ENCODE peak calls at places on chromosomes 16 and 17, in eight cellular contexts. V, F, N, Q, S, R, W and K are unnamed samples.

GRCh38 chr16:87930456-87930855 is 5.9 kb downstream of the CA5A start:
- DNase-seq in N (peak), Q (peak), W (no peak), S (no peak), F (no peak), V (no peak), R (no peak), K (no peak)

GRCh38 chr16:88276591-88276990 is 106.2 kb upstream of the ZNF469 start:
- DNase-seq in V (no peak), R (no peak), N (no peak), Q (no peak), F (no peak), S (no peak), W (no peak), K (no peak)

GRCh38 chr17:2172447-2172938 is 117.6 kb downstream of the HIC1 start:
- DNase-seq in Q (no peak), F (no peak), V (no peak), R (peak), W (no peak), N (peak), S (no peak), K (no peak)

GRCh38 chr16:1580956-1581355 is 30.9 kb downstream of the IFT140 start:
- DNase-seq in N (no peak), W (no peak), Q (no peak), R (no peak), F (peak), S (no peak), V (no peak), K (no peak)

GRCh38 chr17:45946841-45947256 is 52.2 kb upstream of the STH start:
- DNase-seq in N (no peak), Q (no peak), S (no peak), W (no peak), R (no peak), F (no peak), V (no peak), K (no peak)

GRCh38 chr16:27217256-27217655 is 13.9 kb downstream of the KDM8 start:
- DNase-seq in R (no peak), Q (no peak), F (no peak), V (no peak), N (no peak), W (peak), S (peak), K (no peak)

GRCh38 chr16:53266156-53266555 is 168.1 kb upstream of the RBL2 start:
- DNase-seq in W (no peak), S (no peak), Q (no peak), V (no peak), F (no peak), R (no peak), N (no peak), K (no peak)

GRCh38 chr17:82175951-82176350 is 36.7 kb downstream of the CCDC57 start:
- DNase-seq in N (no peak), F (no peak), S (no peak), Q (no peak), R (no peak), W (no peak), V (no peak), K (no peak)

GRCh38 chr17:49715221-49715620 is 7.5 kb upstream of the SLC35B1 start:
- DNase-seq in S (no peak), W (no peak), V (no peak), Q (no peak), R (no peak), F (no peak), N (no peak), K (no peak)

GRCh38 chr16:88649924-88650748 is 717 bp downstream of the CYBA start:
- DNase-seq in V (peak), N (no peak), R (no peak), Q (peak), F (peak), S (peak), W (no peak), K (no peak)

GRCh38 chr16:58127033-58127556 is 2.1 kb downstream of the CFAP20 start:
- DNase-seq in V (peak), N (no peak), R (no peak), F (no peak), W (no peak), S (no peak), Q (peak), K (no peak)

GRCh38 chr16:72467157-72467759 is 295.3 kb upstream of the PMFBP1 start:
- DNase-seq in Q (peak), S (no peak), N (peak), R (peak), F (no peak), W (peak), V (peak), K (peak)

GRCh38 chr17:9360610-9361571 is 214.7 kb downstream of the STX8 start:
- DNase-seq in Q (no peak), N (peak), S (peak), W (peak), F (peak), V (no peak), R (peak), K (no peak)

GRCh38 chr17:80008383-80008840 is 27.3 kb downstream of the TBC1D16 start:
- DNase-seq in R (peak), Q (peak), W (peak), S (peak), N (peak), V (peak), F (peak), K (peak)

GRCh38 chr17:29661220-29661619 is 38.5 kb upstream of the CORO6 start:
- DNase-seq in S (no peak), W (no peak), V (no peak), F (no peak), Q (no peak), N (no peak), R (no peak), K (no peak)

GRCh38 chr17:64599187-64599676 is 62.9 kb downstream of the SMURF2 start:
- DNase-seq in S (no peak), W (no peak), N (no peak), F (peak), V (no peak), Q (peak), R (no peak), K (no peak)

GRCh38 chr16:86919531-86920305 is 341.4 kb downstream of the FOXL1 start:
- DNase-seq in N (no peak), R (no peak), F (no peak), Q (no peak), V (no peak), S (peak), W (no peak), K (no peak)

GRCh38 chr17:5619088-5619740 is 34.9 kb upstream of the NLRP1 start:
- DNase-seq in R (no peak), V (no peak), S (no peak), W (no peak), Q (peak), N (no peak), F (no peak), K (no peak)

GRCh38 chr17:51456942-51457341 is 196.6 kb downstream of the UTP18 start:
- DNase-seq in S (no peak), R (no peak), F (no peak), V (no peak), W (no peak), Q (no peak), N (no peak), K (no peak)

GRCh38 chr17:20256144-20256543 is 211.2 kb downstream of the LGALS9B start:
- DNase-seq in V (no peak), R (no peak), F (no peak), W (no peak), S (no peak), Q (no peak), N (no peak), K (no peak)

GRCh38 chr17:45313927-45314760 is 2.7 kb downstream of the MAP3K14 start:
- DNase-seq in N (no peak), V (no peak), S (no peak), F (no peak), Q (peak), R (no peak), W (no peak), K (no peak)

GRCh38 chr16:530111-530817 is 2.8 kb downstream of the CAPN15 start:
- DNase-seq in R (no peak), N (no peak), W (no peak), Q (no peak), V (no peak), F (peak), S (no peak), K (no peak)

GRCh38 chr16:53773150-53773846 is 69.3 kb downstream of the FTO start:
- DNase-seq in V (peak), Q (peak), R (peak), S (peak), N (peak), F (peak), W (peak), K (no peak)

GRCh38 chr16:68344252-68344651 is 33.4 kb downstream of the PRMT7 start:
- DNase-seq in Q (no peak), W (no peak), R (peak), N (no peak), F (no peak), V (no peak), S (no peak), K (no peak)

GRCh38 chr16:4506450-4506849 is 30.3 kb downstream of the HMOX2 start:
- DNase-seq in R (peak), Q (peak), W (peak), N (peak), S (peak), F (peak), V (peak), K (peak)

GRCh38 chr17:31321481-31321880 is at the start of gene EVI2A:
- DNase-seq in W (no peak), V (peak), R (peak), N (peak), F (peak), S (no peak), Q (peak), K (no peak)